ENCODE peak calls at places on chromosomes 16 and 17, in eight cellular contexts. T is OCI-LY7, S is PC-3, X is glutamatergic neuron, H is astrocyte of the cerebellum, P is Caco-2, Q is neural progenitor cell, G is mucosa of descending colon. D is an unnamed sample.

GRCh38 chr17:46772013-46772878 is 46.2 kb downstream of the WNT3 start:
- DNase-seq in T (no peak), H (no peak), S (peak), Q (peak), P (peak), G (peak), X (peak), D (no peak)

GRCh38 chr17:47879028-47879585 is 16.9 kb upstream of the SP2 start:
- DNase-seq in S (no peak), X (no peak), H (no peak), T (no peak), G (no peak), P (no peak), Q (no peak), D (no peak)

GRCh38 chr16:58102665-58103427 is 26.3 kb downstream of the CFAP20 start:
- DNase-seq in Q (no peak), G (no peak), T (no peak), S (no peak), P (no peak), H (no peak), X (no peak), D (peak)

GRCh38 chr17:1030684-1031557 is 34.0 kb downstream of the TIMM22 start:
- DNase-seq in H (no peak), G (no peak), T (no peak), S (no peak), Q (peak), X (peak), P (no peak), D (no peak)

GRCh38 chr17:45139533-45139920 is 4.0 kb downstream of the ACBD4 start:
- DNase-seq in G (peak), P (no peak), H (no peak), Q (no peak), X (no peak), T (no peak), S (no peak), D (no peak)

GRCh38 chr16:21608647-21609328 is 9.4 kb downstream of the METTL9 start:
- DNase-seq in P (no peak), T (no peak), H (no peak), G (no peak), Q (peak), X (no peak), S (no peak), D (no peak)

GRCh38 chr16:11097782-11098167 is 153.4 kb downstream of the CLEC16A start:
- DNase-seq in T (no peak), X (no peak), G (no peak), Q (no peak), P (no peak), S (no peak), H (no peak), D (no peak)

GRCh38 chr17:8696951-8697745 is 47.5 kb downstream of the CCDC42 start:
- DNase-seq in T (no peak), X (no peak), P (peak), S (no peak), H (peak), Q (peak), G (no peak), D (peak)

GRCh38 chr16:70695351-70696070 is 9.7 kb upstream of the MTSS2 start:
- DNase-seq in G (peak), P (no peak), S (peak), T (peak), H (no peak), Q (peak), X (no peak), D (no peak)

GRCh38 chr16:47779201-47780016 is 318.3 kb downstream of the PHKB start:
- DNase-seq in X (no peak), Q (no peak), H (no peak), G (peak), S (no peak), T (no peak), P (no peak), D (no peak)

GRCh38 chr16:26995522-26995921 is 71.2 kb upstream of the C16orf82 start:
- DNase-seq in S (no peak), P (no peak), G (no peak), Q (no peak), H (no peak), T (no peak), X (no peak), D (no peak)

GRCh38 chr16:89095401-89095974 is 1.8 kb downstream of the ACSF3 start:
- DNase-seq in G (no peak), X (no peak), T (peak), S (no peak), Q (no peak), P (no peak), H (no peak), D (no peak)

GRCh38 chr17:75694536-75694935 is 26.7 kb upstream of the ITGB4 start:
- DNase-seq in T (no peak), X (no peak), P (no peak), S (no peak), Q (no peak), G (peak), H (no peak), D (no peak)

GRCh38 chr17:57666946-57667345 is 78.2 kb downstream of the CCDC182 start:
- DNase-seq in Q (no peak), P (no peak), G (no peak), X (no peak), H (no peak), T (no peak), S (no peak), D (no peak)

GRCh38 chr17:29710891-29711418 is 88.2 kb upstream of the CORO6 start:
- DNase-seq in X (no peak), T (no peak), P (peak), Q (no peak), S (peak), G (no peak), H (no peak), D (no peak)

GRCh38 chr16:53105565-53105964 is 50.8 kb downstream of the CHD9 start:
- DNase-seq in P (no peak), H (no peak), S (no peak), Q (no peak), G (no peak), T (no peak), X (no peak), D (no peak)

GRCh38 chr16:31713945-31714898 is 159.4 kb upstream of the ZNF267 start:
- DNase-seq in G (no peak), T (no peak), Q (peak), S (no peak), H (no peak), X (peak), P (no peak), D (no peak)

GRCh38 chr17:11485336-11485735 is 112.9 kb upstream of the DNAH9 start:
- DNase-seq in T (no peak), G (no peak), X (no peak), P (no peak), H (no peak), S (no peak), Q (no peak), D (no peak)

GRCh38 chr16:54050281-54051210 is 236.0 kb downstream of the IRX3 start:
- DNase-seq in X (no peak), T (no peak), G (no peak), S (no peak), Q (peak), P (no peak), H (peak), D (no peak)

GRCh38 chr17:80970044-80970761 is 21.4 kb upstream of the CHMP6 start:
- DNase-seq in S (peak), X (peak), P (peak), Q (peak), G (peak), H (no peak), T (peak), D (no peak)

GRCh38 chr17:1896243-1897163 is 66.7 kb downstream of the RPA1 start:
- DNase-seq in G (no peak), S (no peak), X (no peak), H (no peak), Q (no peak), P (no peak), T (no peak), D (no peak)

GRCh38 chr17:81119223-81120148 is 45.8 kb upstream of the PVALEF start:
- DNase-seq in G (peak), S (peak), H (peak), Q (peak), T (peak), P (peak), X (peak), D (peak)

GRCh38 chr17:66115246-66115645 is 76.7 kb downstream of the CEP112 start:
- DNase-seq in X (no peak), G (no peak), H (no peak), P (no peak), S (no peak), Q (no peak), T (no peak), D (no peak)

GRCh38 chr17:62804822-62805221 is 3.3 kb downstream of the MARCHF10 start:
- DNase-seq in X (no peak), T (no peak), P (no peak), G (no peak), Q (no peak), H (no peak), S (no peak), D (no peak)

DNA sequence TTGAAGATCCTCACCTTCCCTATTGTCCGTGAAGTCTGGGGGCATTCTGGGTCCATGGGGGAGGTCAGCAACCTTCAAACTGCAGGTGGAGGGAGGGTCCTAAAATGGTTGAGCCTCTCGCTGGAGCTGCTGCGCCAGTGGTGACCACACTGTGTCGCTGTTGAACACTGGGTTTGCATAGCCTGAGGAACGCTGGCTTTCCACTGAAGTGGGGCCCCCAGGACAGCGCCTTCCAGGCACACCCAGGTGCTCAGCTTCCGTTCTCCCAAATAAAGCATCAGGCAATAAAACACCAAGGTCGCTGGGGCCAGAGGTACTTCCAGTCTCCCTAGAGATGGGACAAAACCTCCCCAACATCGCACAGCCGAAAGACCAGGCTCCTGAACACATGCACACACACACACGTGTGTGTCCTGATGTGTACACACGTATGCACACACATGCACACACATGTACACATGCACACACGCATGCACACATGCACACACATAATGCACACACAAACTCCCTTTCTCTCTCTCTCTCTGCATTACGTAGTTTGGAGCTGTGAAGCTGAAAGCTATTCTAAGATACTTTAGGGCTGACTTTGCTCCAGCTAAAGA is 120.6 kb downstream of the IRF8 start:
- DNase-seq in H (no peak), T (peak), S (no peak), Q (peak), P (peak), G (no peak), X (peak), D (no peak)
- TF ChIP-seq CTCF in H (peak), T (peak), S (peak), Q (peak), P (peak), G (no peak), X (peak), D (peak)

GRCh38 chr16:2975161-2975795 is 5.0 kb downstream of the PKMYT1 start:
- DNase-seq in S (no peak), Q (no peak), H (no peak), X (no peak), G (no peak), P (no peak), T (no peak), D (no peak)

GRCh38 chr16:2973605-2974318 is 4.6 kb downstream of the PAQR4 start:
- DNase-seq in Q (no peak), X (no peak), H (no peak), T (no peak), G (no peak), P (no peak), S (no peak), D (no peak)

GRCh38 chr16:2976201-2976600 is 4.0 kb downstream of the PKMYT1 start:
- DNase-seq in X (no peak), G (no peak), T (no peak), Q (no peak), P (no peak), H (no peak), S (no peak), D (no peak)

GRCh38 chr16:2973081-2973480 is 3.9 kb downstream of the PAQR4 start:
- DNase-seq in T (no peak), X (no peak), P (no peak), H (no peak), Q (no peak), G (no peak), S (no peak), D (no peak)

GRCh38 chr16:2974319-2975056 is 5.3 kb downstream of the PAQR4 start:
- DNase-seq in T (no peak), X (no peak), P (no peak), H (no peak), G (no peak), Q (no peak), S (no peak), D (no peak)
- TF ChIP-seq CTCF in T (no peak), X (no peak), P (no peak), H (no peak), G (no peak), Q (no peak), S (no peak), D (no peak)

GRCh38 chr16:79563919-79564318 is 36.6 kb downstream of the MAF start:
- DNase-seq in T (no peak), X (peak), S (no peak), P (no peak), Q (peak), G (no peak), H (no peak), D (no peak)
- TF ChIP-seq CTCF in T (no peak), X (no peak), S (no peak), P (no peak), Q (peak), G (no peak), H (no peak), D (no peak)

GRCh38 chr16:51198349-51198748 is 47.3 kb upstream of the SALL1 start:
- DNase-seq in G (no peak), T (no peak), P (no peak), S (no peak), X (no peak), Q (no peak), H (no peak), D (no peak)

GRCh38 chr16:51201604-51202003 is 50.5 kb upstream of the SALL1 start:
- DNase-seq in T (no peak), S (no peak), P (no peak), G (no peak), H (no peak), X (no peak), Q (no peak), D (no peak)
- TF ChIP-seq CTCF in T (peak), S (no peak), P (no peak), G (no peak), H (no peak), X (no peak), Q (peak), D (no peak)

DNA sequence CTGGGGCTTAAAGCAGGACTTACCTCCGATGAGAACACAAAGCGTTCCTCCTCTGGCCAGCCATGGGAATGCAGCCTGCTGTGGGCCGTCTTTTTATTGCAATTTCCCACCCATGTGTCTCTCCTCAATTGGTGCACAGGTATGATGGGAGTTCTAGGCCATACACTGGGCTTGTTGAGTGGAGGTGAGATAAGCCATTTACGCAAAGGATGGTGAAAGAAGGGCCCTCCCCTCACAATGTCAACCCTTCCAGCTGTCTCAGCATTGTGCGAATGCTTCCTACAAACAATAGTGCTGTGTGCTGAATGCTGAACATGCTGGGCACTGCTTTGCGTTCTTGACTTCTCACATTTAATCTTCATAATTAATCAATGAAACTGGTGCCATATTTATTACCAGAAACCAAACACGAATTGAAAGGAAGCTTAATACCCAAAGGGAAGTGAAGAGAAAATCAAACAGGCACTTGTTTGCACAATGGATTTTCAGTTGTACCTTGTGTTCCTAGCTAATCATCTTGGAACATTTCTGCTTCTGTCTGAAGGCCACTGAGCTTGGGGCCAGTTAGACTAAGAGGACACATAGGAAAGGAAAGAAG is at the start of gene GP2:
- DNase-seq in T (no peak), G (no peak), H (no peak), S (no peak), Q (peak), X (no peak), P (no peak), D (no peak)
- TF ChIP-seq CTCF in T (no peak), G (no peak), H (no peak), S (no peak), Q (peak), X (no peak), P (no peak), D (no peak)

DNA sequence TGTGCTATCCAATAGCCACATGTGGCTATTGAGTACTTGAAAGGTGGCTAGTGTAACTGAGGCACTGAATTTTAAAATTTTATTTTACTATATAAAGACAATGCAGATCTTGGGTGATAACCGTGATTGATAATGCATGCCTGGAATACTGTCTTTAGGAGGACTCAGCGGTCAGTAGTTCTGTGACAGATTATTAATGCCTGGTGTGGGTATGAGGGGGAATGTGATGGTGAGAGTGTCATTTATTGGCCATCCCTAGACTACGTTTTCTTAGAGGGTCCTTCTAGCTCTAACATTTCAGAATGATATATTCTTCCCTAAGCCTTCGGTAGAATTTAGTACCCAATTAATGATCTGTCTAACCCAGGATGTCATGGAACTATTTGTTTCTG is 157.6 kb downstream of the CPPED1 start:
- DNase-seq in Q (no peak), T (no peak), X (no peak), S (no peak), P (no peak), G (no peak), H (no peak), D (no peak)
- TF ChIP-seq CTCF in Q (no peak), T (no peak), X (no peak), S (no peak), P (no peak), G (no peak), H (no peak), D (no peak)

GRCh38 chr17:19321481-19322128 is 40.9 kb downstream of the B9D1 start:
- DNase-seq in T (no peak), Q (peak), G (no peak), X (no peak), H (no peak), P (no peak), S (no peak), D (no peak)
- TF ChIP-seq CTCF in T (peak), Q (peak), G (no peak), X (no peak), H (peak), P (no peak), S (peak), D (peak)

GRCh38 chr16:1610071-1610840 is 1.6 kb downstream of the IFT140 start:
- DNase-seq in S (peak), G (peak), T (peak), H (peak), P (peak), X (peak), Q (peak), D (peak)
- TF ChIP-seq CTCF in S (no peak), G (no peak), T (no peak), H (no peak), P (no peak), X (no peak), Q (peak), D (no peak)

GRCh38 chr17:9981344-9981915 is 76.4 kb upstream of the RCVRN start:
- DNase-seq in X (no peak), P (no peak), G (no peak), Q (no peak), S (no peak), H (no peak), T (no peak), D (no peak)

GRCh38 chr17:9984768-9985167 is 79.7 kb upstream of the RCVRN start:
- DNase-seq in P (no peak), T (no peak), H (no peak), S (no peak), Q (no peak), X (no peak), G (no peak), D (no peak)

GRCh38 chr17:9985622-9986021 is 80.6 kb upstream of the RCVRN start:
- DNase-seq in P (no peak), S (no peak), H (no peak), G (no peak), X (no peak), Q (no peak), T (no peak), D (no peak)

GRCh38 chr17:9979463-9979995 is 74.5 kb upstream of the RCVRN start:
- DNase-seq in Q (no peak), G (no peak), P (no peak), T (no peak), X (no peak), H (no peak), S (no peak), D (no peak)

DNA sequence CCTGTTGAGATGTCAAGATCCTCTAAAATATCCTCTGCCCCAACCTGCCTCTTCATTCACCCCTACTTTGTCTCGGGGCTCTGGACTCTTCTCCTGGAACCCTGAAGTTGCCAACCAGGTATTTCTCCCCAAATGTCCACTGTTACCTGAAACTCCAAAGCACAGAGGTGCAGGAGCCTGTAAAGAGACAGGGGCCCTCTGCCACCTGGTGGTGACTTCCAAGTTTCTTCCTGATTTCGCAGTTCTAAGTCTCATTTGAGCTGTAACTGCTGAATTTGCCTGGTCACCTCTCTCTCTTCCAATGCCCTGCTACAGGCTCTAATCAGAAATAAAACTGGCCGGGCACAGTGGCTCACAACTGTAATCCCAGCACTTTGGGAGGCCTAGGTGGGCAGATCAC is 77.1 kb upstream of the RCVRN start:
- DNase-seq in T (no peak), H (no peak), S (peak), G (no peak), P (no peak), Q (peak), X (no peak), D (no peak)
- TF ChIP-seq CTCF in T (peak), H (peak), S (peak), G (no peak), P (peak), Q (peak), X (peak), D (peak)

D was measured in retinal pigment epithelial cell.